ENCODE peak calls at places on chromosomes 7 and 10, in five cellular contexts. V is upper lobe of left lung, H is K562, U is GM12878, N is HCT116. O is an unnamed sample. For H3K4me1, the result is how much of the 10 kb centered on the place peaks cover.

GRCh38 chr7:142328551-142328950 is 70.7 kb upstream of the PRSS58 start:
- ATAC-seq in V (no peak), H (no peak), U (no peak), N (no peak), O (no peak)

GRCh38 chr10:4353964-4354363 is 472.0 kb upstream of the AKR1E2 start:
- ATAC-seq in V (no peak), H (no peak), U (no peak), N (peak), O (peak)

GRCh38 chr10:31083765-31084184 is 52.1 kb upstream of the ZNF438 start:
- ATAC-seq in V (peak), H (peak), U (peak), N (peak), O (peak)

GRCh38 chr7:17131060-17131345 is 167.4 kb upstream of the AHR start:
- ATAC-seq in V (no peak), H (no peak), U (no peak), N (no peak), O (no peak)

GRCh38 chr10:99809931-99810615 is 27.6 kb downstream of the ABCC2 start:
- ATAC-seq in V (no peak), H (no peak), U (no peak), N (no peak), O (peak)

GRCh38 chr7:117582219-117582704 is 102.4 kb downstream of the CFTR start:
- ATAC-seq in V (peak), H (no peak), U (no peak), N (peak), O (peak)

GRCh38 chr7:110973566-110973965 is 117.4 kb upstream of the LRRN3 start:
- ATAC-seq in V (no peak), H (no peak), U (no peak), N (no peak), O (no peak)

GRCh38 chr7:30888783-30889182 is 22.9 kb upstream of the AQP1 start:
- ATAC-seq in V (peak), H (no peak), U (no peak), N (no peak), O (peak)

GRCh38 chr10:113207924-113208323 is 257.9 kb downstream of the TCF7L2 start:
- ATAC-seq in V (no peak), H (no peak), U (no peak), N (no peak), O (no peak)

GRCh38 chr10:34024708-34025425 is 690.4 kb upstream of the NRP1 start:
- ATAC-seq in V (no peak), H (no peak), U (no peak), N (peak), O (peak)

GRCh38 chr7:123624527-123625183 is 23.0 kb downstream of the ASB15 start:
- ATAC-seq in V (no peak), H (peak), U (peak), N (peak), O (no peak)

GRCh38 chr7:107810626-107811025 is 7.6 kb upstream of the SLC26A3 start:
- ATAC-seq in V (no peak), H (peak), U (no peak), N (no peak), O (no peak)

GRCh38 chr7:107815254-107815882 is 12.3 kb upstream of the SLC26A3 start:
- ATAC-seq in V (no peak), H (no peak), U (peak), N (no peak), O (no peak)

GRCh38 chr7:107813524-107813923 is 10.5 kb upstream of the SLC26A3 start:
- ATAC-seq in V (no peak), H (no peak), U (peak), N (no peak), O (no peak)

GRCh38 chr7:107811934-107812333 is 8.9 kb upstream of the SLC26A3 start:
- ATAC-seq in V (no peak), H (no peak), U (no peak), N (no peak), O (peak)

DNA sequence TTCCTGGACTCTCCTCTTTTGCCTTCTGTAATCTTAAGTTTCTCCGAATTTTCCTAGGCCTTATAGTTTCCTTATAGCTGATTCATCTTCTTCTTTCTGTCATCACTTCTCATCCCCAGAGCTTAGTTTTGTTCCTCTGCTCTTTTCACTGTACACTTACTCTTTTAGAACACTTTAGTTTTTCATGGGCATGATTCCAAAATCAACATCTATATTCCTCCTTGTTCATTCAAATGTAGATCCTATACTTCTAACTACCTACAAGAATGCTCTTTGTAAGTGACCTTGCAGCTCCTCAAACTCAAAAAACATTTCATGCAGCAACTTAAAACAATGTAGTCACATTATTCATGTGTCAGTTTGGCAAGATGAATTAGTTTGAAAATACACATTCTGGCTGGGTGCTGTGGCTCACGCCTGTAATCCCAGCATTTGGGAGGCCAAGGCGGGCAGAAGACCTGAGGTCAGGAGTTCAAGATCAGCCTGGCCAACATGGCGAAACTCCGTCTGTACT is 13.1 kb upstream of the SLC26A3 start:
- ATAC-seq in V (no peak), H (no peak), U (no peak), N (no peak), O (peak)
- TF ChIP-seq POLR2AphosphoS5 in V (no peak), H (no peak), U (no peak), N (no peak), O (no peak)

GRCh38 chr10:103649654-103650423 is 156.3 kb downstream of the NEURL1 start:
- ATAC-seq in V (no peak), H (no peak), U (no peak), N (no peak), O (no peak)
- H3K4me1 ChIP-seq in V (half or more), H (under half), U (under half), N (under half), O (under half)

DNA sequence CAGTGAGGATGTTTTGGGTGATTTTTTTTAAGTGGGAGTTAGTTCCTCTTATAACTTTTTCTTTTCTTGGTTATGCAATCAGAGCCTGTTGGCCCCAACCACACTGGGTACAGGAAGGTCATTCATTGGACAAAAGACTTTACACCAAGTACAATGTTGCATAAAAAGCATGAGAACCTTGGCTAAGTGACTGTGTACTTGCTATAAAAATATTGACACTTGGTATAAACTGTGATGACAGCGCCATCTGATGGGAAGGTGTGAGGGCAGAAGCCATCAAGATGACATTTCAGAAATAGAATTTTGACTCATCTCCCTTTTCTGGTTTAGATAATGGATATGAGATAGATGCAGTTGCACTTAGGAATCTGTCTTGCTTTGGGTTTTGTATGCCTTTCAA is 126.4 kb upstream of the CCDC6 start:
- ATAC-seq in V (peak), H (peak), U (peak), N (peak), O (peak)
- TF ChIP-seq POLR2AphosphoS5 in V (peak), H (no peak), U (no peak), N (no peak), O (no peak)

GRCh38 chr10:1133495-1134045 is 77.4 kb downstream of the WDR37 start:
- ATAC-seq in V (no peak), H (no peak), U (no peak), N (no peak), O (no peak)
- H3K4me1 ChIP-seq in V (under half), H (under half), U (under half), N (under half), O (under half)

O was measured in gastroesophageal sphincter.